ENCODE peak calls at places on chromosome 19, in five cellular contexts. One of them, this sample, is unnamed.

GRCh38 chr19:51439021-51439465 is 19.2 kb downstream of the SIGLEC8 start:
- DNase-seq in K562: peak
- DNase-seq in GM12878: no peak
- DNase-seq in HepG2: peak
- DNase-seq in SK-N-SH: no peak
- DNase-seq in this sample: no peak

GRCh38 chr19:2021453-2022140 is 6.1 kb upstream of the BTBD2 start:
- DNase-seq in HepG2: no peak
- DNase-seq in GM12878: no peak
- DNase-seq in SK-N-SH: no peak
- DNase-seq in K562: no peak
- DNase-seq in this sample: no peak

GRCh38 chr19:2575734-2576481 is 100.0 kb downstream of the GADD45B start:
- DNase-seq in SK-N-SH: peak
- DNase-seq in GM12878: no peak
- DNase-seq in K562: no peak
- DNase-seq in HepG2: peak
- DNase-seq in this sample: no peak

GRCh38 chr19:35853038-35853756 is 893 bp upstream of the NPHS1 start:
- DNase-seq in SK-N-SH: no peak
- DNase-seq in HepG2: no peak
- DNase-seq in K562: no peak
- DNase-seq in GM12878: no peak
- DNase-seq in this sample: no peak

GRCh38 chr19:57338798-57339378 is 12.2 kb upstream of the ZNF304 start:
- DNase-seq in HepG2: no peak
- DNase-seq in SK-N-SH: no peak
- DNase-seq in K562: no peak
- DNase-seq in GM12878: no peak
- DNase-seq in this sample: no peak

GRCh38 chr19:13055213-13056051 is 47.2 kb downstream of the LYL1 start:
- DNase-seq in K562: no peak
- DNase-seq in HepG2: no peak
- DNase-seq in GM12878: no peak
- DNase-seq in SK-N-SH: peak
- DNase-seq in this sample: no peak

GRCh38 chr19:18233224-18233825 is 7.1 kb upstream of the PDE4C start:
- DNase-seq in SK-N-SH: peak
- DNase-seq in GM12878: no peak
- DNase-seq in K562: peak
- DNase-seq in HepG2: peak
- DNase-seq in this sample: peak

GRCh38 chr19:1882089-1882785 is 3.1 kb downstream of the ABHD17A start:
- DNase-seq in GM12878: no peak
- DNase-seq in SK-N-SH: no peak
- DNase-seq in HepG2: no peak
- DNase-seq in K562: no peak
- DNase-seq in this sample: peak

GRCh38 chr19:51480590-51480989 is 2.3 kb downstream of the CEACAM18 start:
- DNase-seq in K562: peak
- DNase-seq in SK-N-SH: no peak
- DNase-seq in GM12878: no peak
- DNase-seq in HepG2: peak
- DNase-seq in this sample: no peak

GRCh38 chr19:33473644-33474305 is 47.8 kb downstream of the PEPD start:
- DNase-seq in HepG2: no peak
- DNase-seq in SK-N-SH: no peak
- DNase-seq in K562: no peak
- DNase-seq in GM12878: no peak
- DNase-seq in this sample: no peak

GRCh38 chr19:1524972-1525325 is 1.1 kb downstream of the PLK5 start:
- DNase-seq in GM12878: no peak
- DNase-seq in K562: no peak
- DNase-seq in SK-N-SH: no peak
- DNase-seq in HepG2: no peak
- DNase-seq in this sample: no peak

GRCh38 chr19:17209126-17210036 is 5.8 kb upstream of the USE1 start:
- DNase-seq in HepG2: no peak
- DNase-seq in GM12878: no peak
- DNase-seq in SK-N-SH: peak
- DNase-seq in K562: peak
- DNase-seq in this sample: no peak

GRCh38 chr19:9178901-9179300 is at the start of gene OR7D2:
- DNase-seq in HepG2: no peak
- DNase-seq in SK-N-SH: no peak
- DNase-seq in GM12878: no peak
- DNase-seq in K562: no peak
- DNase-seq in this sample: no peak

GRCh38 chr19:18590273-18591272 is 2.0 kb downstream of the REX1BD start:
- DNase-seq in HepG2: peak
- DNase-seq in SK-N-SH: peak
- DNase-seq in GM12878: no peak
- DNase-seq in K562: peak
- DNase-seq in this sample: no peak

GRCh38 chr19:8831373-8831772 is 731 bp downstream of the ZNF558 start:
- DNase-seq in HepG2: no peak
- DNase-seq in GM12878: no peak
- DNase-seq in K562: no peak
- DNase-seq in SK-N-SH: no peak
- DNase-seq in this sample: no peak

GRCh38 chr19:31353826-31354225 is 4.6 kb upstream of the TSHZ3 start:
- DNase-seq in SK-N-SH: no peak
- DNase-seq in K562: no peak
- DNase-seq in HepG2: no peak
- DNase-seq in GM12878: no peak
- DNase-seq in this sample: no peak

GRCh38 chr19:31350693-31351211 is 1.5 kb upstream of the TSHZ3 start:
- DNase-seq in HepG2: no peak
- DNase-seq in SK-N-SH: peak
- DNase-seq in K562: peak
- DNase-seq in GM12878: no peak
- DNase-seq in this sample: peak

GRCh38 chr19:31351212-31352193 is 2.3 kb upstream of the TSHZ3 start:
- DNase-seq in K562: no peak
- DNase-seq in SK-N-SH: peak
- DNase-seq in GM12878: no peak
- DNase-seq in HepG2: no peak
- DNase-seq in this sample: no peak

GRCh38 chr19:31352782-31353651 is 3.8 kb upstream of the TSHZ3 start:
- DNase-seq in K562: no peak
- DNase-seq in HepG2: no peak
- DNase-seq in SK-N-SH: peak
- DNase-seq in GM12878: no peak
- DNase-seq in this sample: no peak

DNA sequence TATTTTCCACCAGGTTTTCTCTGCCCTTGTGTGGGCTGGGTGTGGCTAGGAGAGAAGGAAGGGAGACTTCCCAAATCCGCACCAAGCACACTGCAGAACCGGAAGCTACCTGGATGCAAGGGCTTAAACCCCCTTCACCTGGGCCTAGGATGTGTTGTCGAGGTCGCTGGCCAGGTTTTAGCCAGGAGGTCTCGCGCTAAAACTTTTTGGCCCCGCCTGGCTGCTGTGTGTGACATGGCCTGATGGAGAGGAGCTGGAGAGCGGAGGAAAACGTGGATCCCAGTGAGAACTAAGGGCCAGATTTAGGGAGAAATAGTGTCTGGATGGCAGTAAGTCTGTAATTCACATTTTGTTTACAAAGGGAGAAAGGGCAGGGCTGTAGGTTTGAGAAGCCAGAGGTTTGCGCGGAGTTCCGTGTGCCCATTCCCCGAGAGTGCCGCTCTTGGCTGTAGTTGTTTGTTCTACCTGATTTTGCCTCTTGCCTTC is 3.1 kb upstream of the TSHZ3 start:
- DNase-seq in GM12878: no peak
- DNase-seq in K562: no peak
- DNase-seq in HepG2: no peak
- DNase-seq in SK-N-SH: peak
- DNase-seq in this sample: no peak
- H3K27ac ChIP-seq in GM12878: no peak
- H3K27ac ChIP-seq in K562: no peak
- H3K27ac ChIP-seq in HepG2: no peak
- H3K27ac ChIP-seq in SK-N-SH: no peak
- H3K27ac ChIP-seq in this sample: no peak

DNA sequence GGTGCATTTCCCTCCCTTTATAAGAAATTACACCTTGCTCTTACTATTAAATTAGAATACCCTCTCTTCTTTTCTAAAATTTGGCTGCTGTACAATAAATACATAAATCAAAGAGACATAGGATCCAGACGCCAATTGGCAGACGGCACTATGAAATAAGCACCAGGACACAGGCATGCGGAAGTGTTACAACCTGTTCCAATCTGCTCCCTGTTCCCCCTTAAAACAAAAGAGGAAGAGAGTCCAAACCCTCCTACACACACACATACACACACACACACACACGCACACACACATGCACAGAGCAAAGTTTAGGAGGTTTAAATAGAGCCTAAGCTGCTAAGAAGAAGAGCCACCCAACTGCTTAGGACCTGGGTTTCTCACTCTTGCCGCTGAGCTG is 75.6 kb upstream of the ZNF507 start:
- DNase-seq in GM12878: no peak
- DNase-seq in HepG2: no peak
- DNase-seq in SK-N-SH: no peak
- DNase-seq in K562: no peak
- DNase-seq in this sample: peak
- TF ChIP-seq GABPA in GM12878: no peak
- TF ChIP-seq GABPA in HepG2: no peak
- TF ChIP-seq GABPA in SK-N-SH: no peak
- TF ChIP-seq GABPA in K562: no peak
- TF ChIP-seq GABPA in this sample: no peak

GRCh38 chr19:48064509-48064908 is 20.6 kb upstream of the CABP5 start:
- DNase-seq in K562: no peak
- DNase-seq in SK-N-SH: no peak
- DNase-seq in GM12878: no peak
- DNase-seq in HepG2: no peak
- DNase-seq in this sample: no peak
- TF ChIP-seq REST in K562: no peak
- TF ChIP-seq REST in SK-N-SH: no peak
- TF ChIP-seq REST in GM12878: no peak
- TF ChIP-seq REST in HepG2: no peak
- TF ChIP-seq REST in this sample: no peak

GRCh38 chr19:56152644-56153043 is 11.6 kb downstream of the ZNF444 start:
- DNase-seq in GM12878: no peak
- DNase-seq in SK-N-SH: no peak
- DNase-seq in HepG2: no peak
- DNase-seq in K562: no peak
- DNase-seq in this sample: no peak
- H3K27ac ChIP-seq in GM12878: no peak
- H3K27ac ChIP-seq in SK-N-SH: no peak
- H3K27ac ChIP-seq in HepG2: no peak
- H3K27ac ChIP-seq in K562: no peak
- H3K27ac ChIP-seq in this sample: no peak

DNA sequence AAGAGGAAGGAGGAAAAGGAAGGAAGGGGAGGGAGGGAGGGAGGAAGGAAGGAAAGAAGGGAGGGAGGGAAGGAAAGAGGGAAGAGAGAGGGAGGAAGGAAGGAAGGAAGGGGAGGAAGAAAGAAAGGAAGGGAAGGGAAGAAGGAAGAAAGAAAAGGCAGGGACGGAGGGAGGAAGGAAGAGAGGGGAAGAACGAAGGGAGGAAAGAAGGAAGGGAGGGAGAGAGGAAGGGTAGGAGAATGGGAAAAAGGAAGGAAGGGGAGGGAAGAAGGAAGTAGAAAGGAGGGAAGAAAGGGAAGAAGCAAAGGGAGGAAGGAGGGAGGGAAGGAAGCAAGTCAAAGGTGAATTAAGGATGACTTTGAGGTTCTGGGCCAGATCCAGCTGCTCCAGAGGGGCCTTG is 3.0 kb downstream of the ACSBG2 start:
- DNase-seq in K562: no peak
- DNase-seq in HepG2: no peak
- DNase-seq in GM12878: no peak
- DNase-seq in SK-N-SH: no peak
- DNase-seq in this sample: no peak
- TF ChIP-seq GABPA in K562: no peak
- TF ChIP-seq GABPA in HepG2: no peak
- TF ChIP-seq GABPA in GM12878: no peak
- TF ChIP-seq GABPA in SK-N-SH: no peak
- TF ChIP-seq GABPA in this sample: no peak

GRCh38 chr19:38506723-38507550 is 73.4 kb downstream of the RYR1 start:
- DNase-seq in GM12878: peak
- DNase-seq in HepG2: peak
- DNase-seq in K562: peak
- DNase-seq in SK-N-SH: peak
- DNase-seq in this sample: peak
- TF ChIP-seq REST in GM12878: no peak
- TF ChIP-seq REST in HepG2: no peak
- TF ChIP-seq REST in K562: no peak
- TF ChIP-seq REST in SK-N-SH: no peak
- TF ChIP-seq REST in this sample: no peak